ENCODE peak calls at places on chromosome 14, in four cellular contexts. One of them, this sample, is unnamed.

GRCh38 chr14:75163677-75164076 is 12.7 kb downstream of the TMED10 start:
- DNase-seq in NCI-H2107: no peak
- DNase-seq in T-helper 2 cell: no peak
- DNase-seq in SK-N-MC: no peak
- DNase-seq in this sample: no peak

GRCh38 chr14:39469094-39469710 is 37.0 kb upstream of the FBXO33 start:
- DNase-seq in NCI-H2107: no peak
- DNase-seq in T-helper 2 cell: peak
- DNase-seq in SK-N-MC: no peak
- DNase-seq in this sample: no peak

GRCh38 chr14:21894003-21894897 is 220.6 kb upstream of the OR4E1 start:
- DNase-seq in NCI-H2107: no peak
- DNase-seq in T-helper 2 cell: peak
- DNase-seq in SK-N-MC: no peak
- DNase-seq in this sample: peak

GRCh38 chr14:69501362-69501964 is 16.9 kb downstream of the PLEKHD1 start:
- DNase-seq in NCI-H2107: peak
- DNase-seq in T-helper 2 cell: no peak
- DNase-seq in SK-N-MC: no peak
- DNase-seq in this sample: no peak

GRCh38 chr14:49593016-49593415 is 5.7 kb upstream of the LRR1 start:
- DNase-seq in NCI-H2107: no peak
- DNase-seq in T-helper 2 cell: no peak
- DNase-seq in SK-N-MC: no peak
- DNase-seq in this sample: no peak

GRCh38 chr14:102020058-102020971 is 55.9 kb downstream of the DYNC1H1 start:
- DNase-seq in NCI-H2107: no peak
- DNase-seq in T-helper 2 cell: peak
- DNase-seq in SK-N-MC: no peak
- DNase-seq in this sample: no peak

GRCh38 chr14:76968621-76969063 is 59.9 kb downstream of the IRF2BPL start:
- DNase-seq in NCI-H2107: no peak
- DNase-seq in T-helper 2 cell: no peak
- DNase-seq in SK-N-MC: no peak
- DNase-seq in this sample: no peak

GRCh38 chr14:59028476-59029202 is 159.8 kb upstream of the DAAM1 start:
- DNase-seq in NCI-H2107: peak
- DNase-seq in T-helper 2 cell: peak
- DNase-seq in SK-N-MC: no peak
- DNase-seq in this sample: no peak

GRCh38 chr14:74574706-74575105 is 37.3 kb downstream of the LTBP2 start:
- DNase-seq in NCI-H2107: no peak
- DNase-seq in T-helper 2 cell: peak
- DNase-seq in SK-N-MC: no peak
- DNase-seq in this sample: no peak

GRCh38 chr14:74886001-74886400 is 4.3 kb downstream of the DLST start:
- DNase-seq in NCI-H2107: no peak
- DNase-seq in T-helper 2 cell: no peak
- DNase-seq in SK-N-MC: no peak
- DNase-seq in this sample: no peak

GRCh38 chr14:64801800-64802199 is 77.9 kb downstream of the SPTB start:
- DNase-seq in NCI-H2107: no peak
- DNase-seq in T-helper 2 cell: no peak
- DNase-seq in SK-N-MC: no peak
- DNase-seq in this sample: no peak

GRCh38 chr14:90678420-90678819 is 137.8 kb downstream of the TTC7B start:
- DNase-seq in NCI-H2107: no peak
- DNase-seq in T-helper 2 cell: no peak
- DNase-seq in SK-N-MC: no peak
- DNase-seq in this sample: no peak

GRCh38 chr14:78606111-78606510 is 435.9 kb downstream of the NRXN3 start:
- DNase-seq in NCI-H2107: no peak
- DNase-seq in T-helper 2 cell: no peak
- DNase-seq in SK-N-MC: no peak
- DNase-seq in this sample: no peak

GRCh38 chr14:97024300-97024699 is 227.1 kb downstream of the VRK1 start:
- DNase-seq in NCI-H2107: no peak
- DNase-seq in T-helper 2 cell: no peak
- DNase-seq in SK-N-MC: no peak
- DNase-seq in this sample: no peak

GRCh38 chr14:95197498-95198010 is 40.2 kb upstream of the DICER1 start:
- DNase-seq in NCI-H2107: no peak
- DNase-seq in T-helper 2 cell: no peak
- DNase-seq in SK-N-MC: no peak
- DNase-seq in this sample: no peak

GRCh38 chr14:49895480-49895879 is 2.6 kb downstream of the ARF6 start:
- DNase-seq in NCI-H2107: no peak
- DNase-seq in T-helper 2 cell: peak
- DNase-seq in SK-N-MC: no peak
- DNase-seq in this sample: no peak

GRCh38 chr14:102893452-102893851 is 29.0 kb upstream of the AMN start:
- DNase-seq in NCI-H2107: no peak
- DNase-seq in T-helper 2 cell: no peak
- DNase-seq in SK-N-MC: no peak
- DNase-seq in this sample: no peak

GRCh38 chr14:95313707-95314106 is 6.0 kb downstream of the CLMN start:
- DNase-seq in NCI-H2107: no peak
- DNase-seq in T-helper 2 cell: no peak
- DNase-seq in SK-N-MC: no peak
- DNase-seq in this sample: no peak

GRCh38 chr14:30264161-30264560 is 294.8 kb upstream of the G2E3 start:
- DNase-seq in NCI-H2107: no peak
- DNase-seq in T-helper 2 cell: no peak
- DNase-seq in SK-N-MC: no peak
- DNase-seq in this sample: no peak

GRCh38 chr14:68015356-68016242 is 196.0 kb downstream of the RAD51B start:
- DNase-seq in NCI-H2107: no peak
- DNase-seq in T-helper 2 cell: no peak
- DNase-seq in SK-N-MC: no peak
- DNase-seq in this sample: no peak